ENCODE peak calls at places on chromosomes 7 and 10, in four cellular contexts. H, N, T and S are unnamed samples.

GRCh38 chr7:44194562-44195145 is 5.4 kb upstream of the GCK start:
- DNase-seq in H (no peak), N (no peak), T (no peak), S (no peak)

GRCh38 chr7:134024729-134025128 is 102.4 kb upstream of the LRGUK start:
- DNase-seq in H (no peak), N (no peak), T (no peak), S (no peak)

GRCh38 chr10:19021162-19021561 is 27.4 kb upstream of the MALRD1 start:
- DNase-seq in H (no peak), N (no peak), T (no peak), S (no peak)

GRCh38 chr7:79531116-79531515 is 77.6 kb upstream of the MAGI2 start:
- DNase-seq in H (no peak), N (no peak), T (no peak), S (no peak)

GRCh38 chr7:43888983-43889945 is 17.1 kb downstream of the URGCP start:
- DNase-seq in H (no peak), N (no peak), T (no peak), S (no peak)

GRCh38 chr7:121366852-121367431 is 29.2 kb downstream of the FAM3C start:
- DNase-seq in H (peak), N (no peak), T (no peak), S (no peak)

GRCh38 chr10:78913219-78914059 is 155.3 kb upstream of the ZMIZ1 start:
- DNase-seq in H (no peak), N (no peak), T (no peak), S (no peak)

GRCh38 chr10:11209810-11210141 is 192.1 kb downstream of the CELF2 start:
- DNase-seq in H (no peak), N (no peak), T (no peak), S (no peak)

GRCh38 chr10:11440250-11441150 is 170.9 kb downstream of the USP6NL start:
- DNase-seq in H (no peak), N (no peak), T (peak), S (no peak)

GRCh38 chr7:156032973-156033372 is 220.7 kb upstream of the SHH start:
- DNase-seq in H (no peak), N (no peak), T (no peak), S (no peak)

GRCh38 chr7:17690030-17690429 is 250.3 kb downstream of the SNX13 start:
- DNase-seq in H (no peak), N (no peak), T (peak), S (peak)

GRCh38 chr7:43461349-43462024 is 121.4 kb upstream of the STK17A start:
- DNase-seq in H (no peak), N (no peak), T (no peak), S (no peak)

GRCh38 chr7:134245253-134245652 is 71.5 kb downstream of the SLC35B4 start:
- DNase-seq in H (no peak), N (no peak), T (no peak), S (no peak)

GRCh38 chr10:70355234-70356021 is 27.0 kb downstream of the LRRC20 start:
- DNase-seq in H (no peak), N (no peak), T (peak), S (peak)

GRCh38 chr10:659710-660141 is 29.7 kb downstream of the DIP2C start:
- DNase-seq in H (no peak), N (no peak), T (no peak), S (no peak)

GRCh38 chr10:44963772-44964633 is 4.4 kb downstream of the RASSF4 start:
- DNase-seq in H (no peak), N (no peak), T (no peak), S (no peak)

GRCh38 chr10:63972949-63973827 is 452.0 kb downstream of the REEP3 start:
- DNase-seq in H (no peak), N (no peak), T (no peak), S (no peak)

GRCh38 chr7:102268635-102269034 is 18.0 kb upstream of the SH2B2 start:
- DNase-seq in H (peak), N (no peak), T (no peak), S (no peak)

GRCh38 chr7:102262536-102262935 is 24.1 kb upstream of the SH2B2 start:
- DNase-seq in H (no peak), N (no peak), T (no peak), S (no peak)

GRCh38 chr7:102260856-102261255 is 25.8 kb upstream of the SH2B2 start:
- DNase-seq in H (peak), N (no peak), T (no peak), S (no peak)

GRCh38 chr7:102261451-102261850 is 25.2 kb upstream of the SH2B2 start:
- DNase-seq in H (no peak), N (no peak), T (no peak), S (no peak)

GRCh38 chr7:102264367-102264891 is 22.2 kb upstream of the SH2B2 start:
- DNase-seq in H (peak), N (no peak), T (no peak), S (no peak)
- TF ChIP-seq SPI1 in H (peak), N (peak), T (peak), S (no peak)

DNA sequence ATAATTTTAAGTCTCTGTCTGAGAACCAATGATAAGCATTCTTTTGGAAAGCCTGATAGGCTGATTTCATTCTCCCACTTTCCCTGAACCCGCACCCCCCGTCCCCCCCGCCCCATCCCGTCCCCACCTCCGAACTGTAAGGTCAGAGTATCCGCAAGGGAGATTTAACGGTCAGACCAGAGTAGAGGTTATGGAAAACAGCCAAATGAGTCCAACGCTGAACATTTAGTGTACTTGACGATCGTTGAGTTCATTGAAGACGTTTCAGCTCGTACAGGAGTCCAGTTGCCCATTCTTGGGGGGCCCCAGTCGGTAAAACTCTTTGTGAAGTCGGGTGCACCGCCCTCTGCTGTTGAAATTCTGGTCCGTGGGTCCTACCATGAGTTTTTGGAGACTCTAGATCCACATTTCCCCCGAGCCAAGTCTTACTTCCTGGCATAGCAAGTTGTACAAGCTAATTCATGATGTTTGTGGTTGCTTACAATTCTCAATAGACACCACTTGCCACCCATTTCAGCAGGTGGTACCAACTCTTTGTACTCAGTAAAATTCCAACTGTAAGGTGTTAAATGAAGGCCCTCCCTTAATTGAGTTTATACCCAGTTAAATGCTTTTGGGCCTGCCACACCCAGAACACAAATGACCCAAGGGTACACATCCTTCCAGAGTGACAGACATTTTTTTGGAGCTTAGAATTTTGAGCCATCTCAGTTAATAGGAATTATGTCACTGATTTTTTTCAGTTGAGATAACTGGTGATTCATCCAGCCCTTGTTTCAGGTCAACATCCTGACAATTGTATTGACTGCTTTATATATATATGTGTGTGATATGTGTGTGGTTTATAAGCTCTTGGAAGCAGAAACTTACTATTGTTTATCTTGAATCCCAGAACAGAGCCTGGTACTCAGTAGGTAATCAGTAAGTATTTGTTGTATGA is 1.2 kb downstream of the MARCHF5 start:
- DNase-seq in H (peak), N (no peak), T (peak), S (peak)
- TF ChIP-seq SPI1 in H (no peak), N (no peak), T (no peak), S (no peak)

GRCh38 chr7:47087866-47088265 is 494.0 kb downstream of the TNS3 start:
- DNase-seq in H (no peak), N (no peak), T (no peak), S (no peak)
- TF ChIP-seq SPI1 in H (no peak), N (no peak), T (no peak), S (no peak)

GRCh38 chr7:24576171-24577052 is 3.2 kb downstream of the PALS2 start:
- DNase-seq in H (peak), N (no peak), T (peak), S (peak)
- TF ChIP-seq SPI1 in H (no peak), N (no peak), T (no peak), S (no peak)

GRCh38 chr7:1823376-1824150 is 153.5 kb downstream of the ELFN1 start:
- DNase-seq in H (no peak), N (no peak), T (no peak), S (no peak)
- TF ChIP-seq SPI1 in H (no peak), N (no peak), T (no peak), S (no peak)

DNA sequence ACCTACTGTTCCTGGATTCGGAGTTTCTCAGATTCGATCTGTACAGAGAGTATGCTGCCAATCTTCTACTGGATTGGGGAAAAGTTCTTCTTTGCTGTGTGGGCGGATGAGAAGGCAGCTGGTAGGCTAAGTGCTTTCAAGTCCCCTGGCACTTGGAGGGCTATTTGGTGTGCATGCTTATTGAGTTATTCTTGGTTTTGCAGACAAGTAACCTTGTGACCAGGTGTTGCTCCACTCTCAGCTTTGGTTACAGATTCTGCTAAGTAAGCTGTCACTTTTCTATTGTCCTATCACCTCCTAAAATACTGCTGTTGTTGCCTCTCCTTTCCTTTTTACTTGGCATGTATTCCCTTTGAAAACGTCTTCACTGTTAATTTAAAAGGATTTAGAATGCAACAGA is 1375.1 kb upstream of the LRRTM3 start:
- DNase-seq in H (no peak), N (no peak), T (no peak), S (no peak)
- TF ChIP-seq SPI1 in H (no peak), N (no peak), T (no peak), S (no peak)

DNA sequence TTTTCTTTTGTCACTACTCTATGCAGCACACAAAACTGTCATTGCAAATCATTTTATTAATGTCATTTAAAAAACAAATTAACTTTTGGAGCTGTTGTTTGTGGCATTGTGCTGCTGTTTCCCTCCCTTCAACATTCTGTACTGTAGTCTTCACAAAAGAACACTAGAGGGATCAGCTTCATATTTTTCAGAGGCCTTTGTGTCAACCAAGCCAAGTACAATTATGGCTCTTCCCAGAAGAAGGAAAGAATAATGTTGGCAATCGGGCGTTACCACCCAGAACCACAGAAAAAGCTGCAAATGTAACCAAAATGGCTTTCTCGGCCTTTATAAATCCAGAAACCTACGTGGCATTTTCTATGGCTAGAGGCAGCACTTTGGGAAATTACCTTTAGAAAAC is 98.9 kb upstream of the COL1A2 start:
- DNase-seq in H (no peak), N (no peak), T (no peak), S (no peak)
- TF ChIP-seq SPI1 in H (no peak), N (no peak), T (no peak), S (no peak)

GRCh38 chr10:60257767-60258428 is 131.8 kb downstream of the ANK3 start:
- DNase-seq in H (no peak), N (no peak), T (no peak), S (no peak)
- TF ChIP-seq SPI1 in H (no peak), N (no peak), T (no peak), S (no peak)